ENCODE peak calls at places on chromosomes 3 and 15, in eight cellular contexts. P, Q, W, U, C, N, Z and L are unnamed samples.

GRCh38 chr3:111747490-111747889 is 111.6 kb upstream of the PHLDB2 start:
- DNase-seq in P (no peak), Q (no peak), W (no peak), U (peak), C (no peak), N (no peak), Z (no peak), L (peak)

GRCh38 chr3:4821331-4821730 is 157.9 kb upstream of the BHLHE40 start:
- DNase-seq in P (no peak), Q (no peak), W (no peak), U (no peak), C (no peak), N (no peak), Z (no peak), L (no peak)

GRCh38 chr3:32077260-32078084 is 28.9 kb upstream of the GPD1L start:
- DNase-seq in P (no peak), Q (no peak), W (no peak), U (peak), C (no peak), N (no peak), Z (no peak), L (peak)

GRCh38 chr3:71057526-71057894 is 526.0 kb downstream of the FOXP1 start:
- DNase-seq in P (no peak), Q (no peak), W (no peak), U (no peak), C (no peak), N (no peak), Z (no peak), L (peak)

GRCh38 chr3:125236331-125236903 is 23.9 kb upstream of the SLC12A8 start:
- DNase-seq in P (no peak), Q (no peak), W (no peak), U (peak), C (peak), N (peak), Z (no peak), L (no peak)

GRCh38 chr3:149018247-149018646 is 26.9 kb downstream of the GYG1 start:
- DNase-seq in P (no peak), Q (no peak), W (no peak), U (peak), C (peak), N (no peak), Z (no peak), L (peak)

GRCh38 chr3:183800221-183800863 is 25.0 kb downstream of the MAP6D1 start:
- DNase-seq in P (no peak), Q (no peak), W (peak), U (no peak), C (no peak), N (no peak), Z (no peak), L (no peak)

GRCh38 chr3:46852329-46852720 is 10.9 kb downstream of the MYL3 start:
- DNase-seq in P (no peak), Q (no peak), W (no peak), U (no peak), C (no peak), N (no peak), Z (no peak), L (no peak)

GRCh38 chr3:140449591-140450256 is 228.1 kb upstream of the TRIM42 start:
- DNase-seq in P (no peak), Q (no peak), W (no peak), U (no peak), C (no peak), N (no peak), Z (no peak), L (no peak)

GRCh38 chr3:196431193-196432136 is 762 bp downstream of the UBXN7 start:
- DNase-seq in P (peak), Q (peak), W (peak), U (peak), C (peak), N (no peak), Z (no peak), L (peak)

GRCh38 chr3:151795276-151795675 is 18.6 kb upstream of the AADAC start:
- DNase-seq in P (no peak), Q (no peak), W (no peak), U (peak), C (peak), N (peak), Z (peak), L (peak)

GRCh38 chr3:120730576-120731542 is 11.5 kb downstream of the RABL3 start:
- DNase-seq in P (no peak), Q (no peak), W (no peak), U (no peak), C (no peak), N (no peak), Z (no peak), L (no peak)

GRCh38 chr3:55511895-55512585 is 24.9 kb upstream of the WNT5A start:
- DNase-seq in P (no peak), Q (no peak), W (peak), U (peak), C (peak), N (peak), Z (no peak), L (peak)

GRCh38 chr3:80087769-80088168 is 320.0 kb upstream of the ROBO1 start:
- DNase-seq in P (no peak), Q (no peak), W (no peak), U (peak), C (no peak), N (peak), Z (no peak), L (peak)

GRCh38 chr3:149026718-149027117 is 35.4 kb downstream of the GYG1 start:
- DNase-seq in P (no peak), Q (no peak), W (no peak), U (peak), C (no peak), N (no peak), Z (no peak), L (no peak)

GRCh38 chr3:45137656-45138181 is 8.5 kb downstream of the CDCP1 start:
- DNase-seq in P (no peak), Q (no peak), W (no peak), U (peak), C (peak), N (no peak), Z (no peak), L (peak)

GRCh38 chr15:61938249-61938648 is 122.0 kb downstream of the VPS13C start:
- DNase-seq in P (no peak), Q (no peak), W (no peak), U (no peak), C (no peak), N (no peak), Z (no peak), L (no peak)

GRCh38 chr3:13849018-13849417 is 30.9 kb downstream of the WNT7A start:
- DNase-seq in P (no peak), Q (no peak), W (no peak), U (no peak), C (no peak), N (no peak), Z (no peak), L (no peak)

GRCh38 chr3:179973931-179974361 is 62.8 kb downstream of the PEX5L start:
- DNase-seq in P (no peak), Q (no peak), W (no peak), U (no peak), C (no peak), N (no peak), Z (no peak), L (no peak)

GRCh38 chr3:112395166-112395894 is 62.4 kb downstream of the CD200 start:
- DNase-seq in P (no peak), Q (no peak), W (no peak), U (no peak), C (peak), N (no peak), Z (no peak), L (no peak)

GRCh38 chr3:44762170-44762677 is 630 bp downstream of the KIF15 start:
- DNase-seq in P (peak), Q (no peak), W (peak), U (peak), C (peak), N (no peak), Z (no peak), L (peak)

GRCh38 chr15:30919877-30920550 is 16.3 kb downstream of the FAN1 start:
- DNase-seq in P (no peak), Q (no peak), W (peak), U (no peak), C (no peak), N (no peak), Z (no peak), L (no peak)

GRCh38 chr15:57610130-57610529 is 18.4 kb downstream of the MYZAP start:
- DNase-seq in P (no peak), Q (peak), W (no peak), U (peak), C (peak), N (peak), Z (peak), L (peak)

GRCh38 chr15:101244039-101244781 is 7.6 kb downstream of the CHSY1 start:
- DNase-seq in P (peak), Q (no peak), W (no peak), U (peak), C (peak), N (no peak), Z (no peak), L (no peak)

GRCh38 chr3:184336484-184337230 is 743 bp upstream of the FAM131A start:
- DNase-seq in P (peak), Q (no peak), W (no peak), U (peak), C (peak), N (no peak), Z (no peak), L (peak)

GRCh38 chr15:56019819-56020218 is 26.4 kb upstream of the NEDD4 start:
- DNase-seq in P (no peak), Q (no peak), W (no peak), U (no peak), C (no peak), N (no peak), Z (no peak), L (no peak)

GRCh38 chr15:68279218-68279533 is 1.6 kb downstream of the FEM1B start:
- DNase-seq in P (no peak), Q (no peak), W (no peak), U (no peak), C (no peak), N (no peak), Z (no peak), L (no peak)

GRCh38 chr3:182979103-182979697 is 1.1 kb downstream of the DCUN1D1 start:
- DNase-seq in P (peak), Q (no peak), W (peak), U (no peak), C (no peak), N (no peak), Z (no peak), L (no peak)

GRCh38 chr15:72086920-72087648 is 30.9 kb downstream of the MYO9A start:
- DNase-seq in P (no peak), Q (no peak), W (no peak), U (no peak), C (no peak), N (no peak), Z (no peak), L (no peak)

GRCh38 chr3:46361408-46362283 is 7.7 kb downstream of the CCR2 start:
- DNase-seq in P (no peak), Q (no peak), W (no peak), U (no peak), C (peak), N (no peak), Z (no peak), L (no peak)

GRCh38 chr15:35606345-35606744 is 60.4 kb upstream of the DPH6 start:
- DNase-seq in P (no peak), Q (no peak), W (no peak), U (no peak), C (no peak), N (no peak), Z (no peak), L (no peak)

GRCh38 chr3:186142556-186142955 is 33.7 kb upstream of the ETV5 start:
- DNase-seq in P (peak), Q (no peak), W (no peak), U (peak), C (no peak), N (no peak), Z (no peak), L (no peak)

GRCh38 chr3:57298041-57298440 is 5.6 kb upstream of the ASB14 start:
- DNase-seq in P (no peak), Q (peak), W (no peak), U (peak), C (no peak), N (no peak), Z (no peak), L (peak)

GRCh38 chr3:138348950-138349739 is 766 bp downstream of the MRAS start:
- DNase-seq in P (no peak), Q (peak), W (no peak), U (peak), C (peak), N (no peak), Z (no peak), L (peak)

DNA sequence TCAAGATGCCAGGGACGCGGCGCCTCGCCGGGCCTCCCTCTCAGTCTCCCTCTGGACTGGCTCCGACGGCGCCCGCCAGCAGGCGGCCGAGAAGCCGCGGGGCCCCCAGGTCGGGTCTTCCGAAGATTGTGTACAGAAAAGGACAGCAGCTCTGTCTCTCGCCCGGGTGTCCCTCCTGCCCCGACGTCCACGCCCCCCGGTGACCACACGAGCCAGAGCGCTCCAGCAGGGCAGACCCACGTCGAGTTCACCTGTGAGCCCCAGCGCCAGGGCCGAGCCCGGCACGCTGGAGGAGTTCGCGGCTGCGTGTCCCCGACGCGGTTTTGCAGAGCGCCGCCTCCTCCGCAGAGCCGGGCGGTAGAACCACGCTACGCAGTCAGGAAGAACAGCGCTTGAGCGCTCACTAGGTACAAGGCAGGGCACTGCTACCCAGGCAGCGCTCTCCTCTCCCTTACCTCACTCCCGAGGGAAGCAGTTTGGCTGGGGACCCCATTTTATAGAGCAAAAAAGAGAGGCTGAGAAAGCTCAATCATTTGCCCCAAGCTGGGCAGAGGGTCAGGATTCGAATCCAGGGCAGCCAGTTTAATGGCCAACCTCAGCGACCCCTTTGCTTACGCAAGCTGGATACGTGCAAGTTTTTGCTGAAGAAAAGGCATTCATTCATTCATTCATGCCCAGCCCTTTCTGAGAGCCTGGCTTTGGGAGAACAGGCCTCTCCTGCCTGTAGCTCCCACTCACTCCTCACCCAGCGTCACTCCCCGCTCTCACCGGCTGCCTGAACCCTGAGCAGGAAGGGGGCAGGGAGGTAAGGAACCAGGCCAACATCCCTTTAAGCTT is 3.0 kb upstream of the TLE3 start:
- DNase-seq in P (peak), Q (peak), W (peak), U (peak), C (no peak), N (no peak), Z (no peak), L (peak)
- H3K4me3 ChIP-seq in P (peak), Q (peak), W (peak), U (peak), C (peak), N (no peak), Z (peak), L (peak)

GRCh38 chr3:163476179-163476578 is 1602.1 kb downstream of the SI start:
- DNase-seq in P (no peak), Q (no peak), W (no peak), U (peak), C (no peak), N (no peak), Z (no peak), L (no peak)
- TF ChIP-seq CTCF in P (peak), Q (peak), W (peak), U (no peak), C (no peak), N (no peak), Z (no peak), L (no peak)

DNA sequence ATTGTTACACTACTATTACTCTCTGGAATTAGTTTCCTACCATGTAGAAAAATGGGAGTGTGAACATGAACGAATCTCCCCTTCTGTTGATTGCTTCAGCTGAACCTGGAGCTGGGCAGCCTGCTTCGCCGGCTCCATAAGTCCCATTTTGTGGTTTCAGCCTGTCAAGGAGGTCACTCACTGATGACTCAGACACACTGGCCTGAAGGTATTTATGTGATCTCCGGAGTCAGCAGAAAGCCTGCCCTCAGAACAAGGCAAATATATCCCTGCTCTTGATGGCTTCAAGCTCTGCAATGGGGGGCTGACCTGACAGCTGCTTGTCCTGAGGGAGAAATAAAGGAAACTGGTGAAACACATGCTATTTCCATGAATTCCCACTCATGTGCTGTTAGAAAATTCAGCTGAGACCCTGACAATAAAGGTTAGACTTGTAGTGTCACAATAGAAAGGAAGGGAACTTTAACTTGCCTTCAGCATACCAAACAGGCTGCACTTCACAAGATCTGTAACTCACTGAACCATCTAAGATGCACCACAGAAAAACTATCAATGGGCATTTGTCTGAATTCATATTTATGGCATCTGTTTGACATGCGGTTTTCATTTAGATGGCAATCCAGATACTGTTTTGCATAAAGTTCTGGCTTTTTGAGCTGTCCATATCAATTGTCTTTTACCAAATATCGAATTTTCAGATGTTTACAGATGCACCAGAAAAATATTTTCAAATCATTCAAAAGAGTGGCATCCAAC is 282.0 kb upstream of the VEPH1 start:
- DNase-seq in P (no peak), Q (peak), W (peak), U (peak), C (peak), N (peak), Z (peak), L (peak)
- H3K4me3 ChIP-seq in P (no peak), Q (no peak), W (no peak), U (no peak), C (no peak), N (no peak), Z (no peak), L (no peak)

GRCh38 chr3:190443257-190443656 is 6.4 kb downstream of the TMEM207 start:
- DNase-seq in P (no peak), Q (peak), W (no peak), U (peak), C (peak), N (no peak), Z (no peak), L (peak)
- TF ChIP-seq CTCF in P (peak), Q (peak), W (no peak), U (peak), C (peak), N (peak), Z (peak), L (peak)

GRCh38 chr3:164453695-164454094 is 624.6 kb downstream of the SI start:
- DNase-seq in P (no peak), Q (no peak), W (no peak), U (no peak), C (no peak), N (no peak), Z (no peak), L (no peak)

GRCh38 chr3:164452707-164453106 is 625.6 kb downstream of the SI start:
- DNase-seq in P (no peak), Q (no peak), W (no peak), U (peak), C (peak), N (no peak), Z (no peak), L (peak)

GRCh38 chr3:164450276-164450905 is 627.9 kb downstream of the SI start:
- DNase-seq in P (no peak), Q (no peak), W (no peak), U (peak), C (peak), N (no peak), Z (no peak), L (no peak)

GRCh38 chr3:164451083-164451910 is 627.0 kb downstream of the SI start:
- DNase-seq in P (no peak), Q (no peak), W (no peak), U (peak), C (peak), N (no peak), Z (no peak), L (no peak)
- H3K4me3 ChIP-seq in P (no peak), Q (no peak), W (no peak), U (no peak), C (peak), N (no peak), Z (peak), L (no peak)

GRCh38 chr3:67104388-67104787 is 106.3 kb downstream of the KBTBD8 start:
- DNase-seq in P (no peak), Q (no peak), W (no peak), U (no peak), C (no peak), N (no peak), Z (no peak), L (no peak)

GRCh38 chr3:67106874-67107273 is 108.8 kb downstream of the KBTBD8 start:
- DNase-seq in P (no peak), Q (no peak), W (no peak), U (no peak), C (no peak), N (no peak), Z (no peak), L (no peak)

GRCh38 chr3:67113802-67114407 is 115.8 kb downstream of the KBTBD8 start:
- DNase-seq in P (peak), Q (peak), W (peak), U (peak), C (peak), N (peak), Z (peak), L (peak)

DNA sequence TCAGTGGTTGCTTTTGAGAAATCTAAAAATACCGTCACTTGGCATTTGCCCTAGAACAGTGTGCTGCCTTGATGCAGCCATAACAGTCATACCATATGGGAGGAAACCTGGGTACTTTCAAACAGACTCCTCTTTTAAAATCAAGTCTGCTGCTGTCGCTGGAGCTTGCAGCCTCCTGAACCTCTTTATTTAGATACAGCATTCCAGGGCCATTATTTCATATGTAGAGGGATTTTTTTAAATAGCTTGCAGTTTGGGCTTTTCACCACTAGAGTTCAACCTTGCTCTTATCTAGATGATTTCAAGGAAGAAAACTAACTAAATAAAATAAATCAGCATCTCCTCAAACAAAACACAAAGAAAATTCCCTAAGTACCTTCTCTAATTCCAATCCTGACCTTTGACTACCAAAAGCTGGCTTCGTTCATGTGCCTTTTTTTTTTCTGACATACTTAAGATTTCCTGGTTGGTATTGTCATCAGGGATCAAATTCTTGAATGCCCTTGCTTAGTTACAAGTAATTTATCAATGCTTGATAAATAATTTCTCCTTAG is 111.6 kb downstream of the KBTBD8 start:
- DNase-seq in P (peak), Q (peak), W (peak), U (peak), C (peak), N (peak), Z (peak), L (peak)
- TF ChIP-seq CTCF in P (peak), Q (peak), W (peak), U (peak), C (peak), N (peak), Z (peak), L (peak)